ENCODE peak calls at places on chromosomes 7 and 10, in nine cellular contexts. One of them, this sample, is unnamed.

GRCh38 chr10:102509387-102509786 is 5.6 kb downstream of the SUFU start:
- DNase-seq in ureter: peak; percentile 51
- DNase-seq in ovary: no peak
- DNase-seq in lung microvascular endothelial cell: peak; percentile 74
- DNase-seq in Calu3: peak; percentile 7
- DNase-seq in nephron progenitor cell: no peak
- DNase-seq in EH: peak; percentile 74
- DNase-seq in activated naive CD8-positive, alpha-beta T cell treated with anti-CD3 and anti-CD28 coated beads, Interleukin-2, amount 50 U/mL, for 24 hours: no peak
- DNase-seq in fibroblast of mammary gland: peak; percentile 77
- DNase-seq in this sample: no peak

GRCh38 chr7:100655908-100656674 is at the start of gene ACTL6B:
- DNase-seq in ureter: no peak
- DNase-seq in ovary: peak; percentile 75
- DNase-seq in lung microvascular endothelial cell: peak; percentile 68
- DNase-seq in Calu3: no peak
- DNase-seq in nephron progenitor cell: peak; percentile 93
- DNase-seq in EH: peak; percentile 52
- DNase-seq in activated naive CD8-positive, alpha-beta T cell treated with anti-CD3 and anti-CD28 coated beads, Interleukin-2, amount 50 U/mL, for 24 hours: peak; percentile 68
- DNase-seq in fibroblast of mammary gland: peak; percentile 35
- DNase-seq in this sample: no peak

GRCh38 chr10:90592903-90593302 is 264.9 kb downstream of the HTR7 start:
- DNase-seq in ureter: peak; percentile 58
- DNase-seq in ovary: peak; percentile 9
- DNase-seq in lung microvascular endothelial cell: peak; percentile 11
- DNase-seq in Calu3: peak; percentile 38
- DNase-seq in nephron progenitor cell: peak; percentile 57
- DNase-seq in EH: peak; percentile 60
- DNase-seq in activated naive CD8-positive, alpha-beta T cell treated with anti-CD3 and anti-CD28 coated beads, Interleukin-2, amount 50 U/mL, for 24 hours: peak; percentile 5
- DNase-seq in fibroblast of mammary gland: peak; percentile 70
- DNase-seq in this sample: peak; percentile 15

GRCh38 chr10:118036281-118036875 is 10.4 kb downstream of the RAB11FIP2 start:
- DNase-seq in ureter: no peak
- DNase-seq in ovary: no peak
- DNase-seq in lung microvascular endothelial cell: no peak
- DNase-seq in Calu3: no peak
- DNase-seq in nephron progenitor cell: no peak
- DNase-seq in EH: peak; percentile 37
- DNase-seq in activated naive CD8-positive, alpha-beta T cell treated with anti-CD3 and anti-CD28 coated beads, Interleukin-2, amount 50 U/mL, for 24 hours: no peak
- DNase-seq in fibroblast of mammary gland: no peak
- DNase-seq in this sample: no peak

GRCh38 chr7:25675789-25676474 is 447.6 kb upstream of the NPVF start:
- DNase-seq in ureter: no peak
- DNase-seq in ovary: no peak
- DNase-seq in lung microvascular endothelial cell: no peak
- DNase-seq in Calu3: no peak
- DNase-seq in nephron progenitor cell: no peak
- DNase-seq in EH: no peak
- DNase-seq in activated naive CD8-positive, alpha-beta T cell treated with anti-CD3 and anti-CD28 coated beads, Interleukin-2, amount 50 U/mL, for 24 hours: no peak
- DNase-seq in fibroblast of mammary gland: no peak
- DNase-seq in this sample: no peak

GRCh38 chr7:152987673-152988072 is 228.1 kb downstream of the ACTR3B start:
- DNase-seq in ureter: no peak
- DNase-seq in ovary: no peak
- DNase-seq in lung microvascular endothelial cell: no peak
- DNase-seq in Calu3: no peak
- DNase-seq in nephron progenitor cell: no peak
- DNase-seq in EH: peak; percentile 50
- DNase-seq in activated naive CD8-positive, alpha-beta T cell treated with anti-CD3 and anti-CD28 coated beads, Interleukin-2, amount 50 U/mL, for 24 hours: no peak
- DNase-seq in fibroblast of mammary gland: no peak
- DNase-seq in this sample: no peak

GRCh38 chr7:94056796-94057207 is 52.6 kb upstream of the BET1 start:
- DNase-seq in ureter: no peak
- DNase-seq in ovary: no peak
- DNase-seq in lung microvascular endothelial cell: no peak
- DNase-seq in Calu3: no peak
- DNase-seq in nephron progenitor cell: peak; percentile 5
- DNase-seq in EH: peak; percentile 82
- DNase-seq in activated naive CD8-positive, alpha-beta T cell treated with anti-CD3 and anti-CD28 coated beads, Interleukin-2, amount 50 U/mL, for 24 hours: no peak
- DNase-seq in fibroblast of mammary gland: peak; percentile 96
- DNase-seq in this sample: no peak

GRCh38 chr7:130893441-130893894 is 159.5 kb upstream of the KLF14 start:
- DNase-seq in ureter: no peak
- DNase-seq in ovary: no peak
- DNase-seq in lung microvascular endothelial cell: peak; percentile 59
- DNase-seq in Calu3: no peak
- DNase-seq in nephron progenitor cell: no peak
- DNase-seq in EH: peak; percentile 75
- DNase-seq in activated naive CD8-positive, alpha-beta T cell treated with anti-CD3 and anti-CD28 coated beads, Interleukin-2, amount 50 U/mL, for 24 hours: no peak
- DNase-seq in fibroblast of mammary gland: peak; percentile 85
- DNase-seq in this sample: no peak

GRCh38 chr7:19118896-19119301 is 1.5 kb upstream of the TWIST1 start:
- DNase-seq in ureter: no peak
- DNase-seq in ovary: peak; percentile 13
- DNase-seq in lung microvascular endothelial cell: no peak
- DNase-seq in Calu3: no peak
- DNase-seq in nephron progenitor cell: peak; percentile 54
- DNase-seq in EH: peak; percentile 28
- DNase-seq in activated naive CD8-positive, alpha-beta T cell treated with anti-CD3 and anti-CD28 coated beads, Interleukin-2, amount 50 U/mL, for 24 hours: no peak
- DNase-seq in fibroblast of mammary gland: no peak
- DNase-seq in this sample: no peak

GRCh38 chr7:30682131-30683083 is at the start of gene CRHR2:
- DNase-seq in ureter: no peak
- DNase-seq in ovary: peak; percentile 40
- DNase-seq in lung microvascular endothelial cell: peak; percentile 12
- DNase-seq in Calu3: no peak
- DNase-seq in nephron progenitor cell: peak; percentile 74
- DNase-seq in EH: no peak
- DNase-seq in activated naive CD8-positive, alpha-beta T cell treated with anti-CD3 and anti-CD28 coated beads, Interleukin-2, amount 50 U/mL, for 24 hours: peak; percentile 39
- DNase-seq in fibroblast of mammary gland: no peak
- DNase-seq in this sample: no peak

GRCh38 chr7:132148876-132149275 is 427.4 kb downstream of the PLXNA4 start:
- DNase-seq in ureter: no peak
- DNase-seq in ovary: no peak
- DNase-seq in lung microvascular endothelial cell: no peak
- DNase-seq in Calu3: no peak
- DNase-seq in nephron progenitor cell: no peak
- DNase-seq in EH: no peak
- DNase-seq in activated naive CD8-positive, alpha-beta T cell treated with anti-CD3 and anti-CD28 coated beads, Interleukin-2, amount 50 U/mL, for 24 hours: no peak
- DNase-seq in fibroblast of mammary gland: no peak
- DNase-seq in this sample: no peak

GRCh38 chr10:3785849-3786290 is 861 bp upstream of the KLF6 start:
- DNase-seq in ureter: no peak
- DNase-seq in ovary: peak; percentile 73
- DNase-seq in lung microvascular endothelial cell: peak; percentile 74
- DNase-seq in Calu3: peak; percentile 55
- DNase-seq in nephron progenitor cell: peak; percentile 42
- DNase-seq in EH: peak; percentile 58
- DNase-seq in activated naive CD8-positive, alpha-beta T cell treated with anti-CD3 and anti-CD28 coated beads, Interleukin-2, amount 50 U/mL, for 24 hours: no peak
- DNase-seq in fibroblast of mammary gland: peak; percentile 59
- DNase-seq in this sample: no peak

GRCh38 chr7:45082031-45082830 is 6.5 kb downstream of the NACAD start:
- DNase-seq in ureter: no peak
- DNase-seq in ovary: no peak
- DNase-seq in lung microvascular endothelial cell: no peak
- DNase-seq in Calu3: no peak
- DNase-seq in nephron progenitor cell: no peak
- DNase-seq in EH: no peak
- DNase-seq in activated naive CD8-positive, alpha-beta T cell treated with anti-CD3 and anti-CD28 coated beads, Interleukin-2, amount 50 U/mL, for 24 hours: no peak
- DNase-seq in fibroblast of mammary gland: peak; percentile 33
- DNase-seq in this sample: no peak

GRCh38 chr10:1678084-1678483 is 59.2 kb downstream of the ADARB2 start:
- DNase-seq in ureter: no peak
- DNase-seq in ovary: no peak
- DNase-seq in lung microvascular endothelial cell: no peak
- DNase-seq in Calu3: no peak
- DNase-seq in nephron progenitor cell: no peak
- DNase-seq in EH: no peak
- DNase-seq in activated naive CD8-positive, alpha-beta T cell treated with anti-CD3 and anti-CD28 coated beads, Interleukin-2, amount 50 U/mL, for 24 hours: no peak
- DNase-seq in fibroblast of mammary gland: no peak
- DNase-seq in this sample: no peak

GRCh38 chr7:40808409-40808942 is 673.7 kb downstream of the SUGCT start:
- DNase-seq in ureter: no peak
- DNase-seq in ovary: no peak
- DNase-seq in lung microvascular endothelial cell: no peak
- DNase-seq in Calu3: no peak
- DNase-seq in nephron progenitor cell: no peak
- DNase-seq in EH: peak; percentile 100
- DNase-seq in activated naive CD8-positive, alpha-beta T cell treated with anti-CD3 and anti-CD28 coated beads, Interleukin-2, amount 50 U/mL, for 24 hours: no peak
- DNase-seq in fibroblast of mammary gland: peak; percentile 98
- DNase-seq in this sample: no peak

This sample was measured in stimulated activated naive B cell treated with anti-CD40 and anti-IgM and Interleukin-4, amounts not matched to agents 10 μg/mL and 1 μg/mL and 100 μg/mL, for 72 hours.